ENCODE peak calls at places on chromosomes 7 and 10, in eight cellular contexts. D is K562; I is kidney; O is OCI-LY7; T is psoas muscle; G is PC-3; W is thoracic aorta; X is CD8-positive, alpha-beta memory T cell. C is an unnamed sample.

GRCh38 chr10:77004917-77005564 is 632.6 kb downstream of the KCNMA1 start:
- DNase-seq in T (no peak), W (no peak), I (no peak), G (peak; percentile 99), X (no peak), D (peak; percentile 58), O (peak; percentile 21), C (no peak)

GRCh38 chr10:74598891-74599566 is 227.4 kb upstream of the KAT6B start:
- DNase-seq in T (no peak), G (peak; percentile 74), I (no peak), D (no peak), O (no peak), W (no peak), X (no peak), C (no peak)

GRCh38 chr7:43764039-43764789 is 5.7 kb downstream of the BLVRA start:
- DNase-seq in I (no peak), O (peak; percentile 4), X (no peak), G (peak; percentile 57), W (peak; percentile 19), D (peak; percentile 85), T (no peak), C (no peak)

GRCh38 chr7:64574481-64575159 is 11.7 kb upstream of the ZNF680 start:
- DNase-seq in W (peak; percentile 18), O (no peak), T (no peak), G (no peak), I (no peak), D (no peak), X (no peak), C (no peak)

GRCh38 chr10:117518246-117518645 is 24.3 kb upstream of the EMX2 start:
- DNase-seq in W (no peak), D (no peak), O (no peak), I (no peak), X (no peak), G (no peak), T (no peak), C (no peak)

GRCh38 chr7:28625446-28625845 is 213.1 kb downstream of the CREB5 start:
- DNase-seq in T (no peak), I (no peak), W (no peak), O (no peak), G (no peak), X (no peak), D (no peak), C (no peak)

GRCh38 chr10:22791655-22792054 is 77.3 kb upstream of the PIP4K2A start:
- DNase-seq in D (no peak), G (no peak), I (no peak), O (no peak), W (no peak), T (no peak), X (no peak), C (no peak)

GRCh38 chr7:74143383-74143782 is 30.8 kb upstream of the EIF4H start:
- DNase-seq in O (no peak), I (no peak), G (no peak), W (no peak), T (no peak), X (no peak), D (no peak), C (no peak)

GRCh38 chr7:131197920-131198610 is 129.6 kb upstream of the MKLN1 start:
- DNase-seq in T (no peak), X (no peak), O (no peak), D (no peak), G (peak; percentile 77), W (no peak), I (no peak), C (no peak)

GRCh38 chr10:83562381-83562780 is 576.9 kb upstream of the GHITM start:
- DNase-seq in I (no peak), D (no peak), G (no peak), O (no peak), X (no peak), T (no peak), W (no peak), C (no peak)

GRCh38 chr10:132836832-132837540 is 51.0 kb upstream of the NKX6-2 start:
- DNase-seq in G (peak; percentile 41), I (peak; percentile 79), T (peak; percentile 75), X (peak; percentile 18), D (peak; percentile 43), W (no peak), O (peak; percentile 42), C (no peak)

GRCh38 chr10:113438660-113439059 is 114.2 kb upstream of the HABP2 start:
- DNase-seq in O (no peak), I (no peak), X (no peak), G (peak; percentile 55), W (no peak), D (no peak), T (no peak), C (no peak)

GRCh38 chr7:117544061-117544460 is 64.2 kb downstream of the CFTR start:
- DNase-seq in G (no peak), X (no peak), T (no peak), W (no peak), I (no peak), O (no peak), D (no peak), C (no peak)

GRCh38 chr10:126500866-126501265 is 112.6 kb upstream of the ADAM12 start:
- DNase-seq in W (no peak), O (no peak), I (no peak), X (no peak), T (no peak), G (no peak), D (no peak), C (no peak)

GRCh38 chr7:44267719-44268413 is 57.5 kb downstream of the CAMK2B start:
- DNase-seq in X (no peak), O (no peak), I (no peak), T (no peak), W (no peak), G (no peak), D (no peak), C (no peak)

GRCh38 chr10:132471484-132471883 is 66.1 kb upstream of the INPP5A start:
- DNase-seq in I (no peak), W (no peak), D (no peak), T (no peak), G (no peak), O (no peak), X (no peak), C (no peak)

GRCh38 chr10:104329754-104330153 is 8.5 kb downstream of the ITPRIP start:
- DNase-seq in W (no peak), G (peak; percentile 76), D (no peak), X (no peak), T (no peak), I (peak; percentile 1), O (no peak), C (no peak)

GRCh38 chr10:131703941-131704340 is 196.9 kb upstream of the PPP2R2D start:
- DNase-seq in W (no peak), T (no peak), X (no peak), O (no peak), G (no peak), I (peak; percentile 17), D (no peak), C (no peak)

GRCh38 chr7:85172530-85172941 is 14.3 kb downstream of the SEMA3D start:
- DNase-seq in O (no peak), T (no peak), X (no peak), I (no peak), W (peak; percentile 15), D (no peak), G (no peak), C (no peak)

GRCh38 chr7:48636391-48637015 is 287.8 kb upstream of the CDC14C start:
- DNase-seq in W (no peak), X (no peak), O (no peak), D (no peak), I (no peak), G (peak; percentile 33), T (no peak), C (peak; percentile 22)

GRCh38 chr7:149690688-149691446 is 82.5 kb downstream of the ZNF467 start:
- DNase-seq in T (peak; percentile 70), G (peak; percentile 54), W (no peak), I (peak; percentile 73), X (no peak), D (peak; percentile 91), O (no peak), C (peak; percentile 52)

GRCh38 chr10:16689636-16690035 is 127.6 kb downstream of the RSU1 start:
- DNase-seq in T (no peak), G (no peak), X (no peak), W (no peak), I (no peak), O (no peak), D (no peak), C (no peak)

GRCh38 chr10:16689227-16689626 is 128.0 kb downstream of the RSU1 start:
- DNase-seq in I (no peak), D (no peak), O (no peak), X (no peak), T (no peak), W (no peak), G (no peak), C (no peak)

GRCh38 chr10:16681525-16681924 is 135.7 kb downstream of the RSU1 start:
- DNase-seq in W (no peak), D (no peak), G (no peak), T (no peak), X (no peak), I (no peak), O (no peak), C (no peak)

GRCh38 chr10:16686081-16686902 is 130.9 kb downstream of the RSU1 start:
- DNase-seq in G (no peak), T (no peak), O (no peak), W (no peak), X (no peak), D (no peak), I (no peak), C (no peak)

GRCh38 chr10:16685551-16685950 is 131.7 kb downstream of the RSU1 start:
- DNase-seq in G (no peak), I (no peak), W (no peak), T (no peak), X (no peak), D (no peak), O (no peak), C (no peak)
- H3K27ac ChIP-seq in G (no peak overlapping the region), I (no peak overlapping the region), W (no peak overlapping the region), T (no peak overlapping the region), X (no peak overlapping the region), D (no peak overlapping the region), O (no peak overlapping the region), C (no peak overlapping the region)

DNA sequence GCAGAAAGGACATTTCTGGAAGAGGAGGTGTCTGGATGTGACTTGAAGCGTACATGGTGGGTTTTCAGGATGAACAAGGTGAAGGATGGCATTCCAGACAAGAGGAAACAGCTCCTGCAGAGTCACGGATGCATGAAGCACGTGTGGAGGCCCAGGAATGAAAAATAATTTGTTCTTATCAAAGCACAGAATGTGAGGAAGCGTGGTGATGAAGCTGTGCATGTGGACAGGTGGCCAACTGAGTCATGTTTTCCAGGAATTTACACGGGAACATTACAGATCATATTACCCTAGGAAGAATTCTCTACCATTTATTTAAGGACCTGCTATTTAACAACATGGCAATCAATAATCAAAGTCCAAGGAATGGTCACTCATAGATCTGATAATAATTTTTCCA is 413.2 kb upstream of the KLF6 start:
- DNase-seq in X (no peak), W (no peak), O (no peak), D (no peak), I (no peak), G (no peak), T (no peak), C (no peak)
- H3K27ac ChIP-seq in X (no peak overlapping the region), W (no peak overlapping the region), O (no peak overlapping the region), D (no peak overlapping the region), I (no peak overlapping the region), G (no peak overlapping the region), T (peak overlapping the region; percentile 42), C (no peak overlapping the region)

GRCh38 chr7:47518827-47519226 is 63.1 kb downstream of the TNS3 start:
- DNase-seq in I (peak; percentile 23), O (no peak), W (no peak), T (no peak), G (peak; percentile 55), D (no peak), X (no peak), C (no peak)
- H3K27ac ChIP-seq in I (peak overlapping the region; percentile 11), O (no peak overlapping the region), W (peak overlapping the region; percentile 64), T (no peak overlapping the region), G (no peak overlapping the region), D (no peak overlapping the region), X (no peak overlapping the region), C (no peak overlapping the region)

GRCh38 chr7:127885843-127886242 is 145.4 kb downstream of the LRRC4 start:
- DNase-seq in W (peak; percentile 19), X (no peak), G (no peak), T (no peak), I (no peak), O (no peak), D (peak; percentile 88), C (no peak)
- H3K27ac ChIP-seq in W (no peak overlapping the region), X (no peak overlapping the region), G (no peak overlapping the region), T (no peak overlapping the region), I (no peak overlapping the region), O (no peak overlapping the region), D (peak overlapping the region; percentile 37), C (no peak overlapping the region)

C was measured in epithelial cell of prostate.